ENCODE peak calls at places on chromosomes 5 and 9, in six cellular contexts. C, D, U, B, F and E are unnamed samples.

GRCh38 chr5:53607896-53608295 is 47.5 kb downstream of the NDUFS4 start:
- DNase-seq in F (no peak), U (no peak), D (no peak), C (no peak), B (no peak), E (no peak)

GRCh38 chr9:36997414-36997813 is 36.7 kb downstream of the PAX5 start:
- DNase-seq in F (peak), U (no peak), D (peak), C (no peak), B (no peak), E (peak)

GRCh38 chr9:15373201-15373530 is 49.5 kb upstream of the SNAPC3 start:
- DNase-seq in D (no peak), F (no peak), B (no peak), U (no peak), C (no peak), E (no peak)

GRCh38 chr9:76365028-76365427 is 29.2 kb downstream of the RFK start:
- DNase-seq in C (no peak), F (no peak), D (peak), B (no peak), U (peak), E (peak)

GRCh38 chr9:86099695-86100364 is 472 bp upstream of the GOLM1 start:
- DNase-seq in C (no peak), D (no peak), U (peak), F (peak), B (peak), E (peak)

GRCh38 chr9:128082173-128082572 is 14.1 kb downstream of the SLC25A25 start:
- DNase-seq in F (no peak), B (no peak), U (no peak), C (no peak), D (peak), E (peak)

GRCh38 chr9:123089040-123089439 is 55.6 kb downstream of the GPR21 start:
- DNase-seq in U (no peak), B (no peak), C (no peak), D (no peak), F (no peak), E (no peak)

GRCh38 chr5:603081-603998 is 8.8 kb upstream of the CEP72 start:
- DNase-seq in C (peak), B (no peak), D (no peak), U (no peak), F (no peak), E (no peak)

GRCh38 chr5:97929383-97929782 is 746.3 kb upstream of the RIOK2 start:
- DNase-seq in D (peak), C (no peak), B (no peak), F (no peak), U (no peak), E (no peak)

GRCh38 chr5:141513627-141514329 is 24.9 kb downstream of the PCDHGC5 start:
- DNase-seq in F (peak), B (peak), U (peak), D (peak), C (no peak), E (peak)

GRCh38 chr5:173612948-173613347 is 3.5 kb downstream of the BOD1 start:
- DNase-seq in U (no peak), D (no peak), C (no peak), B (no peak), F (no peak), E (no peak)

GRCh38 chr5:91345466-91345865 is 37.7 kb downstream of the ARRDC3 start:
- DNase-seq in U (no peak), C (no peak), D (no peak), B (no peak), F (no peak), E (no peak)

GRCh38 chr9:111959468-111959941 is 62.9 kb downstream of the UGCG start:
- DNase-seq in C (no peak), D (peak), B (peak), U (no peak), F (no peak), E (no peak)

GRCh38 chr5:130975847-130976246 is 189.2 kb downstream of the HINT1 start:
- DNase-seq in C (no peak), B (no peak), F (no peak), D (peak), U (no peak), E (no peak)

GRCh38 chr5:149172709-149173505 is 31.6 kb downstream of the ABLIM3 start:
- DNase-seq in C (no peak), F (no peak), D (peak), B (no peak), U (no peak), E (no peak)

GRCh38 chr9:109272745-109273144 is 48.1 kb downstream of the EPB41L4B start:
- DNase-seq in D (no peak), F (no peak), U (no peak), B (no peak), C (no peak), E (no peak)

GRCh38 chr5:16894236-16895057 is 41.6 kb downstream of the MYO10 start:
- DNase-seq in B (no peak), C (peak), D (peak), U (peak), F (peak), E (peak)

GRCh38 chr5:155906046-155906445 is 420.9 kb upstream of the SGCD start:
- DNase-seq in B (no peak), C (peak), U (no peak), F (no peak), D (no peak), E (no peak)

GRCh38 chr5:157972579-157972978 is 113.6 kb upstream of the CLINT1 start:
- DNase-seq in U (no peak), D (no peak), F (no peak), B (no peak), C (no peak), E (no peak)

GRCh38 chr5:10077721-10078551 is 171.8 kb downstream of the ATPSCKMT start:
- DNase-seq in C (peak), F (no peak), D (no peak), U (no peak), B (no peak), E (no peak)

GRCh38 chr5:154367101-154367500 is 78.7 kb upstream of the SAP30L start:
- DNase-seq in F (no peak), D (peak), C (no peak), U (no peak), B (no peak), E (no peak)

GRCh38 chr5:181035991-181036815 is 3.9 kb upstream of the BTNL9 start:
- DNase-seq in U (no peak), B (peak), D (no peak), C (no peak), F (peak), E (peak)

GRCh38 chr5:1834721-1835425 is 33.7 kb downstream of the NDUFS6 start:
- DNase-seq in D (no peak), U (no peak), B (no peak), F (no peak), C (no peak), E (peak)

GRCh38 chr5:117095803-117096332 is 521.2 kb upstream of the SEMA6A start:
- DNase-seq in B (no peak), F (no peak), D (no peak), C (no peak), U (no peak), E (peak)

GRCh38 chr9:135508211-135508820 is 7.8 kb downstream of the MRPS2 start:
- DNase-seq in U (no peak), B (no peak), F (peak), C (peak), D (no peak), E (no peak)

GRCh38 chr5:126939887-126940286 is 90.5 kb downstream of the MARCHF3 start:
- DNase-seq in B (no peak), F (no peak), U (no peak), D (no peak), C (no peak), E (no peak)

GRCh38 chr5:132673939-132674630 is at the start of gene IL4:
- DNase-seq in F (peak), C (no peak), U (no peak), D (no peak), B (peak), E (no peak)

GRCh38 chr5:73902327-73903051 is 276.5 kb downstream of the ARHGEF28 start:
- DNase-seq in C (peak), F (peak), U (peak), B (no peak), D (peak), E (peak)

GRCh38 chr5:142902188-142902965 is 132.2 kb downstream of the ARHGAP26 start:
- DNase-seq in F (no peak), B (no peak), U (no peak), D (no peak), C (no peak), E (no peak)

GRCh38 chr5:72604111-72604792 is 97.0 kb upstream of the ZNF366 start:
- DNase-seq in U (no peak), B (no peak), D (peak), F (no peak), C (no peak), E (no peak)

GRCh38 chr5:149887622-149888183 is 56.9 kb downstream of the PDE6A start:
- DNase-seq in D (peak), F (no peak), C (no peak), B (no peak), U (no peak), E (no peak)

GRCh38 chr9:121824651-121825480 is 173.4 kb downstream of the DAB2IP start:
- DNase-seq in C (no peak), F (peak), B (peak), D (no peak), U (no peak), E (no peak)

GRCh38 chr5:50725800-50726474 is 59.5 kb downstream of the PARP8 start:
- DNase-seq in U (no peak), C (no peak), F (no peak), D (no peak), B (no peak), E (no peak)

GRCh38 chr9:21817176-21817575 is 14.7 kb downstream of the MTAP start:
- DNase-seq in F (no peak), D (no peak), U (no peak), B (no peak), C (no peak), E (no peak)

GRCh38 chr9:136978073-136978864 is 965 bp downstream of the PTGDS start:
- DNase-seq in U (peak), F (peak), B (no peak), D (no peak), C (no peak), E (peak)

GRCh38 chr5:122906768-122907167 is 61.4 kb downstream of the SNX24 start:
- DNase-seq in B (no peak), D (peak), U (no peak), F (no peak), C (no peak), E (no peak)

GRCh38 chr9:129052592-129052991 is 16.2 kb downstream of the MIGA2 start:
- DNase-seq in D (peak), U (no peak), C (no peak), B (no peak), F (no peak), E (no peak)

GRCh38 chr5:76371955-76372319 is 31.1 kb upstream of the IQGAP2 start:
- DNase-seq in B (no peak), D (peak), C (no peak), U (no peak), F (no peak), E (no peak)
- H3K27ac ChIP-seq in B (no peak), D (no peak), C (no peak), U (no peak), F (no peak), E (no peak)

GRCh38 chr5:134889335-134889734 is 15.2 kb downstream of the TXNDC15 start:
- DNase-seq in B (no peak), D (no peak), C (no peak), F (no peak), U (no peak), E (no peak)
- H3K27ac ChIP-seq in B (no peak), D (no peak), C (no peak), F (no peak), U (no peak), E (no peak)

GRCh38 chr5:5483880-5484595 is 61.6 kb downstream of the ICE1 start:
- DNase-seq in B (no peak), F (no peak), D (peak), C (no peak), U (no peak), E (no peak)
- H3K27ac ChIP-seq in B (no peak), F (no peak), D (no peak), C (no peak), U (no peak), E (no peak)

GRCh38 chr5:36066001-36066539 is 612 bp downstream of the UGT3A2 start:
- DNase-seq in U (no peak), C (peak), B (no peak), F (no peak), D (peak), E (peak)

GRCh38 chr5:36066540-36067210 is at the start of gene UGT3A2:
- DNase-seq in U (peak), D (peak), C (peak), B (no peak), F (peak), E (peak)

GRCh38 chr5:36073595-36074216 is 7.0 kb upstream of the UGT3A2 start:
- DNase-seq in F (peak), C (peak), U (no peak), B (no peak), D (peak), E (peak)

GRCh38 chr5:36068751-36069281 is 2.1 kb upstream of the UGT3A2 start:
- DNase-seq in B (no peak), U (no peak), C (no peak), F (no peak), D (no peak), E (no peak)

DNA sequence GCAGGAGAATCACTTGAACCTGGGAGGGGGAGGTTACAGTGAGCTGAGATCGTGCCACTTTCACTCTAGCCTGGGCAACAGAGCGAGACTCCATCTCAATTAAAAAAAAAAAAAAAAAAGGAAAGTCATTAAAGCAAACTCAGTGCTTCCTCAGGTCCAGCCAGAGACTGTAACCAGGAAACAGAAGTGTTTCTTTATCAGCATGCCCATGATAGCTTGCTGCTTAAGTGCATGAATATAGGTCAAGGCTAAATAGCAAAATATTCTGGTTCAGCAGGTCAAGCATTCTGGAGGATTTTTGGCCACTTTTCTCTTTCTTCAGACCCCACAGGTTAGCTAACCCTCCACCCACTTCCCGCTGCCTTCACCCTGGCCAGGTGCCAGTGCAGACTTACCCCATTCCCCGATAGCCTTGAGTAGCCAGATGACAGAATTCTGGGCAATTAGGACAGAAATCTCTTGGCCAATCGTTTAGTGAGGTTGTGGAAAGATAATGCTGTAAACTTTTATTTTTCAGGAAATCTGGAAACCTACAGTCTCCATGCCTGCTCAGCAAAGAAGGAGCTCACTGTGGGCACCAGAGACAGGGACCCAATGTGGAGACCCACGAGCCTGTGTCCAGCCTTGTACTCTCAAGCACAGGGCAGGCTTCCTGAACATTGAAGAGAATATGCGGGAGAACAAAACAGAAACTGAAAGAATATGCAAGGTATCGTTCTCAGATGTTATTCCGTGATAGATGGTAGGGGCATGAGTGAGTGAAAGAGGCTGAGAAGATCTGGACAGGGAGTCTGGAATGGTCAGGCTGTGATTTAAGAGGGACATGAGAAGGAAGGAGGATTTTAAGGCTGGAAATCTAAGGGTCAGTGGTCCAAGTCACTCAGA is 4.2 kb upstream of the UGT3A2 start:
- DNase-seq in D (no peak), B (no peak), C (no peak), U (no peak), F (no peak), E (no peak)
- H3K27ac ChIP-seq in D (no peak), B (no peak), C (no peak), U (no peak), F (no peak), E (no peak)